ENCODE peak calls at places on chromosomes 5 and 9, in seven cellular contexts. U is H9, T is IMR-90, W is mesenchymal stem cell, S is mesendoderm, M is neuronal stem cell, J is H1. C is an unnamed sample.

GRCh38 chr9:4389755-4390154 is 89.9 kb upstream of the GLIS3 start:
- DNase-seq in U (no peak), T (no peak), W (no peak), S (no peak), M (no peak), J (no peak), C (no peak)

GRCh38 chr5:176803943-176804498 is 6.3 kb upstream of the UNC5A start:
- DNase-seq in U (peak; percentile 70), T (peak; percentile 26), W (peak; percentile 29), S (peak; percentile 71), M (peak; percentile 79), J (no peak), C (peak; percentile 77)

GRCh38 chr9:31137151-31137849 is 1247.1 kb upstream of the ACO1 start:
- DNase-seq in U (no peak), T (peak; percentile 76), W (peak; percentile 92), S (peak; percentile 28), M (no peak), J (no peak), C (no peak)

GRCh38 chr5:108919591-108920326 is 172.1 kb downstream of the FER start:
- DNase-seq in U (no peak), T (no peak), W (no peak), S (no peak), M (no peak), J (no peak), C (no peak)

GRCh38 chr5:26295541-26295940 is 742.8 kb downstream of the CDH9 start:
- DNase-seq in U (no peak), T (no peak), W (no peak), S (peak; percentile 1), M (no peak), J (no peak), C (no peak)

GRCh38 chr9:109974143-109974917 is 194.3 kb downstream of the PALM2AKAP2 start:
- DNase-seq in U (no peak), T (no peak), W (no peak), S (no peak), M (no peak), J (no peak), C (peak; percentile 33)

GRCh38 chr9:77022783-77023440 is 3.5 kb downstream of the FOXB2 start:
- DNase-seq in U (peak; percentile 80), T (no peak), W (no peak), S (peak; percentile 74), M (peak; percentile 49), J (no peak), C (no peak)

GRCh38 chr5:180213657-180214207 is 4.7 kb upstream of the RASGEF1C start:
- DNase-seq in U (no peak), T (no peak), W (no peak), S (no peak), M (no peak), J (no peak), C (no peak)

GRCh38 chr5:51347704-51348103 is 35.5 kb upstream of the ISL1 start:
- DNase-seq in U (no peak), T (no peak), W (peak; percentile 10), S (peak; percentile 68), M (no peak), J (no peak), C (no peak)

GRCh38 chr5:131296213-131296672 is 32.4 kb downstream of the CDC42SE2 start:
- DNase-seq in U (no peak), T (no peak), W (no peak), S (no peak), M (no peak), J (no peak), C (no peak)

DNA sequence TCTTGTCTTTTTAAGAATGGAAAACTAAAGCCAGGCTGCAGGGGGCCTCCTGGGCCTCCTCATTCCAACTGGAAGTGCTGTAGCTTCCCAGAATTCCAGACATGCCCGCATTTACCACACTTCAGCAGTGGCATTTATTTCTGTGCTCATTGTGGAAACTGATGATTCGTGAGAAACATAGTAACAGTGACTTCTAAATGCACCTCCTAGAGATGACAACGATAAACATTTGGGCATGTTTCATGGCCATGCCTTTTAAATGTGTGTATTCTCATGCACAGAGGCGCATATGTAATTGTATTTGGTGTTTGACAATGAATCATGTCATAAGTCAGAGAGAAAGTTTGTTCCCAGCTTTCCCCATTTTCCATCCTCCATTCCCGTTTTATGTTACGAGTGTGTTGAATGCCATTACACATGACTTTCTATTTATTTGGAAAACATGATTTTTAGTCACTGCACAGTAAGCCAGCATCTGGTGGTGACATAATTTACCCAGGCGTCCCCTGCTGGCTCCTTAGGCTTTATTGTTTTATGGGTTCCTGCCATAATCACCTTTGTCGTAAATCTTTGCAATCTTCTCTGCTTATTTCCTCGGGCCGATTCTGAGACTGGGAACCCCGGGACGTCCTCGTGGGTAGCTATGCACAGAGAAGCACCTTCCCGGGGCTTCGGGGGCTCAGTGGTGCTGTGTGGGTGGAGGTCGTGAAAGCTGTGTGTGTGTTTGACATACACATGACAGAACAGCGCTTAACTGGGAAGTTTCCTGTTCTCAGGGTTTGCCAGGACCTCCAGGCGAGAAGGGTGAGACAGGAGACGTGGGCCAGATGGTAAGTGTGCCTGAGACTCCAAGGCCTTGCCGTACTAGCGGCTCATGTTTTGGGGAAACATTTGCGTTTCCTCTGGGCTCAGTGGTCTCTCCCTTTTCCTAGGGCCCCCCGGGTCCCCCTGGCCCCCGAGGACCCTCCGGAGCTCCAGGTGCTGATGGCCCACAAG is 68.6 kb upstream of the FCN2 start:
- DNase-seq in U (peak; percentile 69), T (peak; percentile 96), W (peak; percentile 91), S (peak; percentile 85), M (peak; percentile 42), J (peak; percentile 50), C (peak; percentile 68)
- H3K9ac ChIP-seq in U (no peak overlapping the region), T (peak overlapping the region; percentile 47), W (peak overlapping the region; percentile 60), S (no peak overlapping the region), M (no peak overlapping the region), J (no peak overlapping the region), C (no peak overlapping the region)

DNA sequence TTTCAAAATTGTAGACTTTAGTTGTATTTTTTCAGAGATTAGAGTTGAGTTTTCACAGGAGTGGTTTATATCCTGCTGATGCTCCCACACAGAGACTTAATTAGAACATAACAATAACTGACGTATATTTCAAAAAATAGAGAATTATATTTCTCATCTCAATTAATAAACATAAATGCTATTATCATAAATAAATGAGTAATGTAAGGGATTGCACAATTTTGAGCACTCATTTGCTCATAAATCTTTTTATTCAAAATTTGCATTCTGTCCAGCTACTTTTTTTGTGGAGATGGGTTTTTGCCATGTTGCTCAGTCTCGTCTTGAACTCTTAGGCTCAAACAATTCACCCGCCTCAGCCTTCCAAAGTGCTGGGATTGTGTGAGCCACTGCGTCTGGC is 515.7 kb upstream of the RORB start:
- DNase-seq in U (peak; percentile 22), T (no peak), W (no peak), S (no peak), M (no peak), J (no peak), C (no peak)
- H2BK5ac ChIP-seq in U (no peak overlapping the region), T (no peak overlapping the region), W (no peak overlapping the region), S (no peak overlapping the region), M (no peak overlapping the region), J (no peak overlapping the region), C (no peak overlapping the region)

GRCh38 chr5:172873513-172873912 is 39.5 kb downstream of the ERGIC1 start:
- DNase-seq in U (no peak), T (no peak), W (no peak), S (no peak), M (no peak), J (no peak), C (no peak)
- H3K9ac ChIP-seq in U (no peak overlapping the region), T (peak overlapping the region; percentile 47), W (peak overlapping the region; percentile 85), S (no peak overlapping the region), M (no peak overlapping the region), J (no peak overlapping the region), C (no peak overlapping the region)

GRCh38 chr5:179163236-179164155 is 103.3 kb downstream of the ZNF354C start:
- DNase-seq in U (peak; percentile 8), T (no peak), W (no peak), S (no peak), M (no peak), J (no peak), C (no peak)
- H2BK5ac ChIP-seq in U (no peak overlapping the region), T (no peak overlapping the region), W (no peak overlapping the region), S (no peak overlapping the region), M (no peak overlapping the region), J (no peak overlapping the region), C (no peak overlapping the region)

GRCh38 chr5:57004800-57005199 is 52.9 kb upstream of the MIER3 start:
- DNase-seq in U (no peak), T (no peak), W (no peak), S (peak; percentile 84), M (no peak), J (no peak), C (peak; percentile 91)

GRCh38 chr5:57007349-57007748 is 55.4 kb upstream of the MIER3 start:
- DNase-seq in U (no peak), T (no peak), W (no peak), S (no peak), M (no peak), J (no peak), C (no peak)

GRCh38 chr5:57012511-57012910 is 60.6 kb upstream of the MIER3 start:
- DNase-seq in U (no peak), T (no peak), W (no peak), S (no peak), M (no peak), J (no peak), C (no peak)

GRCh38 chr5:57009811-57010210 is 57.9 kb upstream of the MIER3 start:
- DNase-seq in U (no peak), T (no peak), W (no peak), S (no peak), M (no peak), J (no peak), C (no peak)

DNA sequence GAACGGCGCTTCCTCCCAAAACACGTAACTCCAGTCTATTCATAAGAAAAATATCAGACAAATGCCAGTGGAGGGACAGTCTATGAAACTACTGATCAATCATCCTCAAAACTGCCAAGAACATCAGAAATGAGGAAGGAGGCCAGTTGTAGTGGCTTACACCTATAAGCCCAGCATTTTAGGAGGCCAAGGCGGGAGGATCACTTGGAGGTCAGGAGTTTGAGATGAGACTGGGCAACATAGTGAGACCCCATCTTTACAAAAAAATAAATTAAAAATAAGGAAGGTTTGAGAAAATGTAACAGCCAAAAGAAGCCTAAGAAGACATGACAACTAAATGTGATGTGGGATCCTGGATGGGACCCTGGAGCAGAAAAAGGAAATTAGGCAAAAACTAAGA is 58.9 kb upstream of the MIER3 start:
- DNase-seq in U (no peak), T (no peak), W (no peak), S (no peak), M (no peak), J (no peak), C (no peak)
- H3K9ac ChIP-seq in U (no peak overlapping the region), T (no peak overlapping the region), W (no peak overlapping the region), S (no peak overlapping the region), M (no peak overlapping the region), J (no peak overlapping the region), C (no peak overlapping the region)

GRCh38 chr9:85508616-85509015 is 233.1 kb downstream of the AGTPBP1 start:
- DNase-seq in U (peak; percentile 50), T (no peak), W (no peak), S (peak; percentile 60), M (no peak), J (no peak), C (no peak)
- H2BK5ac ChIP-seq in U (no peak overlapping the region), T (no peak overlapping the region), W (no peak overlapping the region), S (no peak overlapping the region), M (no peak overlapping the region), J (no peak overlapping the region), C (no peak overlapping the region)

GRCh38 chr5:122368845-122369244 is 56.8 kb downstream of the SNCAIP start:
- DNase-seq in U (no peak), T (peak; percentile 17), W (no peak), S (no peak), M (no peak), J (no peak), C (no peak)
- H3K9ac ChIP-seq in U (no peak overlapping the region), T (no peak overlapping the region), W (no peak overlapping the region), S (no peak overlapping the region), M (no peak overlapping the region), J (no peak overlapping the region), C (no peak overlapping the region)

C was measured in trophoblast cell.